ENCODE peak calls at places on chromosome 10, in four cellular contexts. One of them, this sample, is unnamed.

GRCh38 chr10:47244560-47245500 is 55.2 kb upstream of the GDF10 start:
- DNase-seq in kidney epithelial cell: no peak
- DNase-seq in adrenal gland: no peak
- DNase-seq in WTC11: no peak
- DNase-seq in this sample: no peak

GRCh38 chr10:36666451-36666850 is 458.9 kb upstream of the ANKRD30A start:
- DNase-seq in adrenal gland: no peak
- DNase-seq in kidney epithelial cell: no peak
- DNase-seq in WTC11: no peak
- DNase-seq in this sample: no peak

GRCh38 chr10:49600781-49601400 is 9.2 kb upstream of the SLC18A3 start:
- DNase-seq in kidney epithelial cell: no peak
- DNase-seq in WTC11: no peak
- DNase-seq in adrenal gland: no peak
- DNase-seq in this sample: no peak

GRCh38 chr10:131787961-131788360 is 112.8 kb upstream of the PPP2R2D start:
- DNase-seq in WTC11: no peak
- DNase-seq in kidney epithelial cell: no peak
- DNase-seq in adrenal gland: no peak
- DNase-seq in this sample: no peak

GRCh38 chr10:53597835-53598251 is 825.3 kb upstream of the MBL2 start:
- DNase-seq in WTC11: no peak
- DNase-seq in adrenal gland: no peak
- DNase-seq in kidney epithelial cell: no peak
- DNase-seq in this sample: no peak

GRCh38 chr10:8051109-8051781 is 3.2 kb upstream of the GATA3 start:
- DNase-seq in adrenal gland: no peak
- DNase-seq in WTC11: no peak
- DNase-seq in kidney epithelial cell: no peak
- DNase-seq in this sample: no peak

GRCh38 chr10:28768227-28768626 is 90.9 kb downstream of the BAMBI start:
- DNase-seq in adrenal gland: no peak
- DNase-seq in kidney epithelial cell: no peak
- DNase-seq in WTC11: no peak
- DNase-seq in this sample: no peak

GRCh38 chr10:72248477-72249151 is 25.1 kb upstream of the DDIT4 start:
- DNase-seq in WTC11: peak
- DNase-seq in kidney epithelial cell: no peak
- DNase-seq in adrenal gland: peak
- DNase-seq in this sample: peak

GRCh38 chr10:19654576-19654975 is 161.7 kb upstream of the PLXDC2 start:
- DNase-seq in WTC11: no peak
- DNase-seq in adrenal gland: no peak
- DNase-seq in kidney epithelial cell: no peak
- DNase-seq in this sample: no peak

GRCh38 chr10:113283189-113283588 is 269.7 kb upstream of the HABP2 start:
- DNase-seq in kidney epithelial cell: no peak
- DNase-seq in WTC11: peak
- DNase-seq in adrenal gland: no peak
- DNase-seq in this sample: no peak
- TF ChIP-seq CTCF in kidney epithelial cell: no peak
- TF ChIP-seq CTCF in WTC11: no peak
- TF ChIP-seq CTCF in adrenal gland: no peak
- TF ChIP-seq CTCF in this sample: no peak

DNA sequence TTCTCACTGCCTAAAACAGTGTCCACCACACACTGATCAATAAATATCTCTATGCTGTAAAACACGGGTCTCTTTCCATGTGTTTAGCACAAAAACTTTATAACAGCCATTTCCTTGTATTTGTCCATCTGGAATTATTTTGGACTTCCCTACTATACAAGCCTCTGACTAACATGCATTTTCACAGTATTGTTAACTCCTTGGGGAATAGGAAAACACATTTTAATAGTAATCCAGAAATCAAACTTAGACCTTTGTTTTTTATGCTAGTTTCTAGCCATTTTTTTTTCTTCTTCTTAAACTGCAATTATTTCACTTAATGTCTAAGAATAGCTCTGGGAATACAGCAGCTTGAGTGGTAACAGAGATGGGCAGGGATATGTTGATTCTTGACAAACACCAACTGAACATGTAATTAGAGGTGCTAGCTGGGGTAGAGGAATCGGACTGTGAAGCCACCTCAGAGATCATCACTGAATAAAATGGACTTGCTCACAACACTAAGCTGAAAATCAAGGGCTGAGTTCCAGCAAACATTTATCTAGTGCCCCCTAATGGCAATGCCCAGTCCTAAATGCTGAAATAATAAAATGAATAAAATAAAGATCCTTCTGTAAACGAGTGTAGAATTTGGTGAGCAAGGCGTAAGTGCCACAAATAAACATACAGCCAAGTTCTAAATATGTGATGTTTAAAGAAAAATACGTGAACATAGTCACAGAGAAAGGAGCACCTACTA is 593.1 kb downstream of the SORCS1 start:
- DNase-seq in adrenal gland: no peak
- DNase-seq in WTC11: no peak
- DNase-seq in kidney epithelial cell: no peak
- DNase-seq in this sample: peak
- TF ChIP-seq CTCF in adrenal gland: no peak
- TF ChIP-seq CTCF in WTC11: no peak
- TF ChIP-seq CTCF in kidney epithelial cell: peak
- TF ChIP-seq CTCF in this sample: peak

GRCh38 chr10:103849212-103849877 is 6.0 kb downstream of the SH3PXD2A start:
- DNase-seq in kidney epithelial cell: no peak
- DNase-seq in WTC11: no peak
- DNase-seq in adrenal gland: no peak
- DNase-seq in this sample: no peak

GRCh38 chr10:103849880-103850571 is 5.3 kb downstream of the SH3PXD2A start:
- DNase-seq in adrenal gland: peak
- DNase-seq in WTC11: no peak
- DNase-seq in kidney epithelial cell: peak
- DNase-seq in this sample: no peak

GRCh38 chr10:103847346-103847745 is 8.0 kb downstream of the SH3PXD2A start:
- DNase-seq in adrenal gland: no peak
- DNase-seq in kidney epithelial cell: no peak
- DNase-seq in WTC11: no peak
- DNase-seq in this sample: no peak

GRCh38 chr10:103845983-103846382 is 9.4 kb downstream of the SH3PXD2A start:
- DNase-seq in adrenal gland: no peak
- DNase-seq in WTC11: no peak
- DNase-seq in kidney epithelial cell: no peak
- DNase-seq in this sample: no peak

GRCh38 chr10:103847909-103848468 is 7.4 kb downstream of the SH3PXD2A start:
- DNase-seq in WTC11: peak
- DNase-seq in adrenal gland: no peak
- DNase-seq in kidney epithelial cell: no peak
- DNase-seq in this sample: no peak
- TF ChIP-seq CTCF in WTC11: no peak
- TF ChIP-seq CTCF in adrenal gland: peak
- TF ChIP-seq CTCF in kidney epithelial cell: peak
- TF ChIP-seq CTCF in this sample: peak

GRCh38 chr10:117745301-117745700 is 202.8 kb downstream of the EMX2 start:
- DNase-seq in adrenal gland: no peak
- DNase-seq in kidney epithelial cell: no peak
- DNase-seq in WTC11: no peak
- DNase-seq in this sample: no peak

GRCh38 chr10:117740696-117741222 is 198.2 kb downstream of the EMX2 start:
- DNase-seq in kidney epithelial cell: no peak
- DNase-seq in adrenal gland: no peak
- DNase-seq in WTC11: no peak
- DNase-seq in this sample: no peak

GRCh38 chr10:117740088-117740487 is 197.5 kb downstream of the EMX2 start:
- DNase-seq in kidney epithelial cell: no peak
- DNase-seq in adrenal gland: no peak
- DNase-seq in WTC11: no peak
- DNase-seq in this sample: no peak

GRCh38 chr10:117743517-117743916 is 201.0 kb downstream of the EMX2 start:
- DNase-seq in WTC11: no peak
- DNase-seq in adrenal gland: no peak
- DNase-seq in kidney epithelial cell: no peak
- DNase-seq in this sample: no peak

DNA sequence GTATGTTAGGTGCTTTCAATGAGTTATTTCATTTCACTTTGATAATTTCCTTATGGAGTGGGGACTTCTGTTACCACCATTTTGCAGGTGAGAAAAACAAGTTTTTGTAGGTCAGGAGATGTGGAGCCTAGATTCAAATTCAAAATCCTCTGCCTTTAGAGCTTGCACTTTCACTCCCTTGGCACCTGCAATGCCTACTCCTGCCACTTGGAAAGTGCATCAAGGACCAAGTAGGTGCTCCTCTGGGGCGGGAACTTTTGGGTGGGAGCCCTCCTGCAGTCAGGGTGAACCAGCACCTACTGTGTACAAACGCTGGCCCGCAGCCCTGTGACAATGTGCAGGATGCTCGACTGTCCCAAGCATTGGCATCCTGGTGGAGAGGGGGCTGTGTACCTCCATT is 199.0 kb downstream of the EMX2 start:
- DNase-seq in adrenal gland: no peak
- DNase-seq in kidney epithelial cell: no peak
- DNase-seq in WTC11: no peak
- DNase-seq in this sample: no peak
- TF ChIP-seq CTCF in adrenal gland: no peak
- TF ChIP-seq CTCF in kidney epithelial cell: peak
- TF ChIP-seq CTCF in WTC11: peak
- TF ChIP-seq CTCF in this sample: peak

DNA sequence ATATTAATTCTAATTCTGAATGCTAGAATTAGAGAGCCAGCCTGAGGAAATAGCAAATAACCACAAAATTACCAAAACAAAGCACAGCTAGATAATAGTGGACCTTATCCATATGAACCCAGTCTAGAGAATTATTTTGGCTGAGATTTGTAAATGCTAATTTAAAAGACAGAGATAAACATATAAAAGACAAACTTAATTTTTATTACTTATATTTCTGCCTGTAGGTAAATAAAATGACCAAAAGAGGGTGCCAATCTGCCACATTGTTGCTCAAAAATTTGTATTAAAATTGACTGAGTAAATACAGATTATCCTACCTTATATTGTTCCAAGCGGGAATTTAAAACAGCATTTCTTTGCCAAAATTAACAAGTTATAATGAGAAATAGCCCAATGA is 20.2 kb downstream of the RTKN2 start:
- DNase-seq in kidney epithelial cell: no peak
- DNase-seq in adrenal gland: no peak
- DNase-seq in WTC11: no peak
- DNase-seq in this sample: no peak
- TF ChIP-seq CTCF in kidney epithelial cell: peak
- TF ChIP-seq CTCF in adrenal gland: no peak
- TF ChIP-seq CTCF in WTC11: no peak
- TF ChIP-seq CTCF in this sample: peak

DNA sequence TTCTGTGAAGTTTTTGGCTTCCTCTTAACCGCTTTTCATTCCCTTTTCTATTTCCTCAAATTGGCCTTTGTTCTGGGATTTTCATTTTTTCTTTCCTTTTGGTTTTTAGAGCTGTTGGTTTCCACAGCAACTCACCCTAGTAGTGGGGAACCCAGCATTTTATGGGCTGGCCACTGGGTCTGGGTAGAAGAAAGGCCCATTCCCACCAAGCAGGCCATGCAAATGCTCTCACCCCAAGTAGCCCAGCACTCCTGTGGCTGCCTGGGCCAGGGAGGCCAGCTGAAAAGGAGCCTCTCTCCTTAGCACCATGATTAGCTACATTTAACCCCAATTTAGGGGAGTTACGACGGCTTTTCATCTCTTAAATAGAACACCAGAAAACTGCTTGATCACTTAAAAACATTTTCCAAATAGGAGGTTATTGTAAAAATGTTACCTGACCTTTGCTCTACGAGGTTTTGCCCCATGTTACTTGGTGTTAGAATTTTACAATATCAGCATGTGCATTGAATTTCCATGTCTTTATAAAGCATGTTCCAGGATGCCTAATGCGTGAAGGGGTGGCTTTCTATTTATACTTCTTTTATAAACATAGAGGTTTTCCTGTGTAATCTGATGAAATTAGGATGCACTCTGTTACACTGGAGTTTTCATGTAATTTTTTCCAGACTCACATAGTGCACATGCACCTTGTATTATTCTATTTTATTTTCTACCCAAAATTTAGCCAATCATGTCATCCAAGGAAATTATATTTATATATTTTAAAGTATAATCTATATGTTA is 75.4 kb downstream of the FAM171A1 start:
- DNase-seq in kidney epithelial cell: no peak
- DNase-seq in adrenal gland: no peak
- DNase-seq in WTC11: no peak
- DNase-seq in this sample: no peak
- TF ChIP-seq CTCF in kidney epithelial cell: no peak
- TF ChIP-seq CTCF in adrenal gland: no peak
- TF ChIP-seq CTCF in WTC11: no peak
- TF ChIP-seq CTCF in this sample: no peak

DNA sequence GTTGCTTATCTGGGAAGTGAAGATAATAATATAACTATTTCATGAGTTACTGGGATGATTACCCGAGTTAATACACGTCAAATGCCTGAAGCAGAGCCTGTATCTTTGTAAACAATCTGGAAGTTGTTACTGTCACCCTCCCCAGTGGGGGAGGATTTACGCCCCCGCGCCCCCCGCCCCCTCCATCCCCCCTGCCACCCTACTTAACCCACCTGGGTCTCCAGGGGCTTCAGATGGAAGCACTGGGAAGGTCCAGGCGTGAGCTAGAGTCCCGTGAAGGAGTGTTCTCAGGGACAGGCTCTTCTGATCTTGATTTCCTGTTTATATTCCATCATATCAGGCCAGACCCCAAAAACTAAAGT is 691 bp upstream of the PPA1 start:
- DNase-seq in adrenal gland: no peak
- DNase-seq in WTC11: no peak
- DNase-seq in kidney epithelial cell: no peak
- DNase-seq in this sample: no peak
- TF ChIP-seq CTCF in adrenal gland: no peak
- TF ChIP-seq CTCF in WTC11: no peak
- TF ChIP-seq CTCF in kidney epithelial cell: no peak
- TF ChIP-seq CTCF in this sample: no peak

DNA sequence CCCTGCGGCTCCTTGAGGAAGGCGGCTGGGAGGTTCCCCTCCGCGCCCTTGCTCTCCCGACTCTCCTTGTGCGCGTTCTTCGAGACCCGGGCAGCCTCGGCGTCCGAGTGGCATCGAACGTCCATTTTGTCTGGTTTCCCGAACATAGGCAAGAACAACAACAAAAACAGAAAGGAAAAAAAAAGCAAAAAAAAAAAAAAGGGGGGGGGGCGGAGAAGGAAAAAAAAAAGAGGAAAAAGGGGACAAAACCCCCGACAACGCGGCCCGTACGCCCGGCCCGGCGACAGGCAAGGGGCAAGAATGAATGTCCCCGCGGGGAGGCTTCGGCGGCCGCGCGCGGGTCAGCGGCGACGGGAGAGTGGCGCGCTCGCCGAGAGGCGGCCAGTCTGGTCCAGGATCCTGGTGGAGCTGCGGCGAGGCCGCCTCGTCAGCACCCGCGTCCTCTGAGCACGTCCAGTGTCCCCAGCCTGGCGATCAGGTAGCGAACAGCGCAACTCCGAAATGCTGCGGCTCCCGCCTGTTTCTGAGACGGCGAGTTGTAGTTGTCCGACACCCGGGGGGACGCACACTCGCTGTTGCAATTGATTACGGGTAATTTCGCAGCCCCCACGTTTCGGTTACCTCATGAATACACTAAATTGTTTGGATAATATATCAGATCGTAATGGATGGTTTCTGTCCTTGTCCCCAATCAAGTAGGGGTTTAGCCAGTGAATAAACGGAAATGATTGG is at the start of gene VAX1:
- DNase-seq in adrenal gland: no peak
- DNase-seq in kidney epithelial cell: no peak
- DNase-seq in WTC11: peak
- DNase-seq in this sample: no peak
- TF ChIP-seq CTCF in adrenal gland: no peak
- TF ChIP-seq CTCF in kidney epithelial cell: no peak
- TF ChIP-seq CTCF in WTC11: no peak
- TF ChIP-seq CTCF in this sample: no peak

GRCh38 chr10:130394832-130395231 is 258.6 kb downstream of the GLRX3 start:
- DNase-seq in adrenal gland: no peak
- DNase-seq in kidney epithelial cell: no peak
- DNase-seq in WTC11: no peak
- DNase-seq in this sample: no peak
- TF ChIP-seq CTCF in adrenal gland: no peak
- TF ChIP-seq CTCF in kidney epithelial cell: no peak
- TF ChIP-seq CTCF in WTC11: no peak
- TF ChIP-seq CTCF in this sample: no peak